ENCODE peak calls at places on chromosome 4, in nine cellular contexts. T, U, L, C, R, D, N, O and P are unnamed samples.

GRCh38 chr4:88275516-88275915 is 8.8 kb downstream of the PPM1K start:
- DNase-seq in T (no peak), U (no peak), L (no peak), C (no peak), R (no peak), D (no peak), N (no peak), O (no peak), P (no peak)

GRCh38 chr4:90943311-90943710 is 816.1 kb downstream of the CCSER1 start:
- DNase-seq in T (no peak), U (no peak), L (no peak), C (no peak), R (no peak), D (no peak), N (no peak), O (no peak), P (no peak)

GRCh38 chr4:69092190-69092589 is 4.1 kb upstream of the UGT2B7 start:
- DNase-seq in T (no peak), U (no peak), L (no peak), C (no peak), R (no peak), D (no peak), N (no peak), O (no peak), P (no peak)

GRCh38 chr4:185304944-185305690 is 90.6 kb downstream of the LRP2BP start:
- DNase-seq in T (peak; percentile 68), U (peak; percentile 30), L (no peak), C (peak; percentile 16), R (no peak), D (peak; percentile 57), N (no peak), O (no peak), P (peak; percentile 85)

GRCh38 chr4:159420162-159421057 is 317.5 kb downstream of the RAPGEF2 start:
- DNase-seq in T (no peak), U (peak; percentile 98), L (no peak), C (no peak), R (no peak), D (no peak), N (no peak), O (no peak), P (no peak)

GRCh38 chr4:43496188-43496587 is 603.7 kb downstream of the GRXCR1 start:
- DNase-seq in T (no peak), U (no peak), L (no peak), C (no peak), R (no peak), D (no peak), N (no peak), O (no peak), P (no peak)

GRCh38 chr4:170259631-170260153 is 169.9 kb upstream of the AADAT start:
- DNase-seq in T (peak; percentile 65), U (peak; percentile 92), L (peak; percentile 74), C (peak; percentile 89), R (peak; percentile 18), D (peak; percentile 89), N (peak; percentile 78), O (peak; percentile 20), P (peak; percentile 78)

GRCh38 chr4:40305329-40306193 is 29.6 kb upstream of the CHRNA9 start:
- DNase-seq in T (peak; percentile 100), U (no peak), L (no peak), C (peak; percentile 44), R (no peak), D (no peak), N (no peak), O (no peak), P (no peak)

GRCh38 chr4:119132306-119132705 is 3.3 kb upstream of the MYOZ2 start:
- DNase-seq in T (no peak), U (no peak), L (no peak), C (no peak), R (no peak), D (no peak), N (no peak), O (no peak), P (no peak)

GRCh38 chr4:6367313-6367945 is 97.8 kb downstream of the WFS1 start:
- DNase-seq in T (no peak), U (no peak), L (no peak), C (no peak), R (no peak), D (no peak), N (no peak), O (no peak), P (no peak)

GRCh38 chr4:107906458-107907100 is 24.8 kb upstream of the CYP2U1 start:
- DNase-seq in T (no peak), U (no peak), L (no peak), C (no peak), R (no peak), D (no peak), N (no peak), O (no peak), P (no peak)

GRCh38 chr4:96606451-96606850 is 766.6 kb downstream of the PDHA2 start:
- DNase-seq in T (no peak), U (no peak), L (no peak), C (no peak), R (no peak), D (no peak), N (no peak), O (no peak), P (no peak)

GRCh38 chr4:4384837-4385236 is 2.1 kb upstream of the NSG1 start:
- DNase-seq in T (no peak), U (peak; percentile 12), L (no peak), C (no peak), R (no peak), D (peak; percentile 78), N (no peak), O (no peak), P (no peak)
- TF ChIP-seq EP300 in T (no peak), U (no peak), L (no peak), C (no peak), R (no peak), D (no peak), N (no peak), O (no peak), P (no peak)

GRCh38 chr4:41880022-41880837 is 55.0 kb upstream of the TMEM33 start:
- DNase-seq in T (no peak), U (no peak), L (no peak), C (no peak), R (no peak), D (peak; percentile 59), N (no peak), O (no peak), P (no peak)
- H3K27ac ChIP-seq in T (no peak overlapping the region), U (no peak overlapping the region), L (no peak overlapping the region), C (no peak overlapping the region), R (no peak overlapping the region), D (no peak overlapping the region), N (no peak overlapping the region), O (no peak overlapping the region), P (no peak overlapping the region)

GRCh38 chr4:145820407-145820806 is 118.2 kb downstream of the ZNF827 start:
- DNase-seq in T (no peak), U (no peak), L (no peak), C (no peak), R (no peak), D (no peak), N (no peak), O (no peak), P (no peak)
- H3K4me3 ChIP-seq in T (no peak overlapping the region), U (no peak overlapping the region), L (no peak overlapping the region), C (no peak overlapping the region), R (no peak overlapping the region), D (no peak overlapping the region), N (no peak overlapping the region), O (no peak overlapping the region), P (no peak overlapping the region)

GRCh38 chr4:3852309-3852708 is 86.1 kb downstream of the ADRA2C start:
- DNase-seq in T (no peak), U (no peak), L (no peak), C (no peak), R (no peak), D (no peak), N (no peak), O (no peak), P (no peak)

GRCh38 chr4:3851881-3852280 is 85.7 kb downstream of the ADRA2C start:
- DNase-seq in T (no peak), U (no peak), L (no peak), C (no peak), R (no peak), D (no peak), N (no peak), O (no peak), P (no peak)

GRCh38 chr4:3852751-3853150 is 86.6 kb downstream of the ADRA2C start:
- DNase-seq in T (no peak), U (no peak), L (no peak), C (no peak), R (no peak), D (no peak), N (no peak), O (no peak), P (no peak)

GRCh38 chr4:3850128-3850527 is 83.9 kb downstream of the ADRA2C start:
- DNase-seq in T (no peak), U (no peak), L (no peak), C (no peak), R (no peak), D (no peak), N (no peak), O (no peak), P (no peak)

DNA sequence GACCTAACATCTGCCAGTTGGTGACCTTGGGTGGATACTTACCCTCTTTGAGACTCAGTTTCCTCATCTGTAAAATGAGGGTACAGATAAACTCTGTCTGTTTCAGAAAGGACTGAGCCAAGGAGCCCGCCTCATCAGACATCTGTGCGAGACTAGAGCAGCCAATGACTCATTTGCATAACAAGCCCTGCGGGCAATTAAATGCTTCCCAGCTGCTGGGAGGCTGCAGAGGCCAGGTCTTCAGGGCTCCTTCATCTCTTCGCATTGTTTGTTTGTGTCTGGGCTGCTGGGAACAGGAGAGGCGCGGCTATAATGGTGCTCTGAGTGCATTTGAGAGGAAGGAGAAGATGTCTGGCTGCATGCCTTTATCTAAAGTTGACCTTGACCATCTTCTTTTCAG is 85.0 kb downstream of the ADRA2C start:
- DNase-seq in T (no peak), U (no peak), L (no peak), C (no peak), R (no peak), D (no peak), N (no peak), O (no peak), P (no peak)
- TF ChIP-seq EP300 in T (no peak), U (no peak), L (no peak), C (no peak), R (no peak), D (no peak), N (no peak), O (no peak), P (no peak)

DNA sequence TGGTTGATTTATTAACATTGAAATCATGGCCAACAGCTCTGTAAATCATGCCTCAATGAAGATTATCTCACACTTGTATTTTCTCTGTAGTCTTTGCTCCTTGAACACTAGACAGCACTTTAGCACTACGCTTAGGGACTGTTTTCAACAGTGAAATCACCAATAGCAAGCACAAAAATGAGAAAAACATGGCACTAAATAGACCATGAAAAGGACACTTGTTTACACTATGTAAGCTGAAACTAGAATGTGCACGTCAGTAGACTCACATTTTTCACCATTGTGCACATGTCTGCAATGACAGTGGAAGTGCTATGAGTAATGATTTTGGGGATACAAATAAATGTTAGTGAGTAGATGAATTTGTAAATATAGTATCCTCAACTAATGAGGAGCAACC is 3.1 kb downstream of the BMP2K start:
- DNase-seq in T (no peak), U (no peak), L (no peak), C (no peak), R (no peak), D (no peak), N (no peak), O (no peak), P (no peak)
- H3K27ac ChIP-seq in T (no peak overlapping the region), U (no peak overlapping the region), L (no peak overlapping the region), C (no peak overlapping the region), R (peak overlapping the region; percentile 100), D (no peak overlapping the region), N (no peak overlapping the region), O (no peak overlapping the region), P (no peak overlapping the region)